ENCODE peak calls at places on chromosomes 13 and 19, in seven cellular contexts. H is spleen, A is brain microvascular endothelial cell, G is NCI-H2081, V is osteocyte, S is NCI-H2107, I is anterior cingulate cortex. O is an unnamed sample.

GRCh38 chr13:51632643-51633357 is 48.5 kb downstream of the WDFY2 start:
- DNase-seq in S (no peak), G (no peak), H (no peak), V (no peak), A (no peak), I (peak; percentile 77), O (no peak)

GRCh38 chr19:2811735-2812413 is 7.8 kb upstream of the ZNF554 start:
- DNase-seq in G (no peak), H (no peak), S (no peak), A (no peak), I (no peak), V (peak; percentile 82), O (no peak)

GRCh38 chr19:19321143-19321577 is 531 bp downstream of the MAU2 start:
- DNase-seq in I (no peak), A (no peak), G (peak; percentile 44), H (no peak), S (no peak), V (no peak), O (no peak)

GRCh38 chr13:66940113-66940512 is 290.0 kb downstream of the PCDH9 start:
- DNase-seq in H (no peak), G (no peak), A (no peak), I (no peak), V (no peak), S (no peak), O (peak; percentile 29)

GRCh38 chr13:40961224-40961623 is 57.9 kb downstream of the ELF1 start:
- DNase-seq in H (no peak), A (no peak), S (no peak), G (no peak), V (no peak), I (no peak), O (no peak)

GRCh38 chr19:18940791-18941627 is at the start of gene HOMER3:
- DNase-seq in V (peak; percentile 93), H (peak; percentile 95), I (peak; percentile 48), G (peak; percentile 20), A (peak; percentile 29), S (peak; percentile 19), O (peak; percentile 67)

GRCh38 chr13:101751488-101751887 is 299.0 kb downstream of the ITGBL1 start:
- DNase-seq in S (peak; percentile 63), V (no peak), H (no peak), A (peak; percentile 61), G (peak; percentile 88), I (no peak), O (peak; percentile 82)

GRCh38 chr19:9431475-9431874 is 3.9 kb downstream of the ZNF266 start:
- DNase-seq in V (no peak), H (no peak), G (peak; percentile 20), S (no peak), A (peak; percentile 50), I (no peak), O (peak; percentile 30)

GRCh38 chr19:45001087-45001739 is at the start of gene RELB:
- DNase-seq in V (peak; percentile 99), A (peak; percentile 86), I (peak; percentile 78), G (peak; percentile 78), S (peak; percentile 38), H (peak; percentile 97), O (peak; percentile 90)

GRCh38 chr19:4524808-4525562 is 6.7 kb upstream of the PLIN4 start:
- DNase-seq in I (no peak), A (peak; percentile 28), V (no peak), S (no peak), G (peak; percentile 50), H (peak; percentile 90), O (peak; percentile 55)

GRCh38 chr19:29247912-29248311 is 35.0 kb upstream of the UQCRFS1 start:
- DNase-seq in G (no peak), V (no peak), I (no peak), S (no peak), A (no peak), H (no peak), O (no peak)

GRCh38 chr13:79528759-79529191 is 47.8 kb downstream of the NDFIP2 start:
- DNase-seq in H (no peak), I (no peak), V (no peak), S (no peak), A (no peak), G (no peak), O (no peak)

GRCh38 chr19:58382997-58383603 is 2.3 kb upstream of the ZNF837 start:
- DNase-seq in G (no peak), A (no peak), H (peak; percentile 66), S (no peak), I (no peak), V (no peak), O (no peak)

GRCh38 chr19:29404951-29405727 is 120.7 kb upstream of the VSTM2B start:
- DNase-seq in H (no peak), I (no peak), S (peak; percentile 85), V (no peak), G (no peak), A (no peak), O (no peak)

GRCh38 chr19:39557791-39558622 is 18.0 kb upstream of the EID2 start:
- DNase-seq in A (peak; percentile 18), S (peak; percentile 43), V (no peak), G (peak; percentile 8), I (no peak), H (no peak), O (no peak)

GRCh38 chr19:32817252-32817912 is 52.2 kb downstream of the SLC7A9 start:
- DNase-seq in I (no peak), V (no peak), H (no peak), A (no peak), G (no peak), S (no peak), O (no peak)

GRCh38 chr19:17090501-17091074 is 15.0 kb downstream of the MYO9B start:
- DNase-seq in V (no peak), G (no peak), S (no peak), I (no peak), H (no peak), A (peak; percentile 66), O (peak; percentile 49)

GRCh38 chr19:50717891-50718254 is 1.7 kb downstream of the SHANK1 start:
- DNase-seq in A (no peak), G (no peak), H (no peak), S (no peak), V (no peak), I (no peak), O (no peak)

GRCh38 chr19:27672309-27673047 is 1540.5 kb downstream of the UQCRFS1 start:
- DNase-seq in G (no peak), I (no peak), S (no peak), H (no peak), V (peak; percentile 44), A (no peak), O (no peak)

GRCh38 chr19:35673121-35673804 is 6.9 kb downstream of the UPK1A start:
- DNase-seq in I (no peak), S (no peak), H (peak; percentile 77), A (peak; percentile 59), G (no peak), V (no peak), O (peak; percentile 58)

GRCh38 chr13:100434010-100434763 is 154.4 kb downstream of the GGACT start:
- DNase-seq in G (no peak), I (no peak), V (no peak), S (no peak), H (no peak), A (peak; percentile 62), O (peak; percentile 66)

GRCh38 chr13:95115525-95115924 is 185.7 kb downstream of the ABCC4 start:
- DNase-seq in A (peak; percentile 24), V (no peak), I (no peak), S (no peak), H (no peak), G (peak; percentile 47), O (no peak)

GRCh38 chr13:96816261-96816660 is 178.0 kb downstream of the OXGR1 start:
- DNase-seq in S (no peak), V (no peak), A (peak; percentile 17), H (no peak), G (no peak), I (no peak), O (peak; percentile 92)

GRCh38 chr19:35124098-35125060 is 8.8 kb downstream of the FXYD3 start:
- DNase-seq in I (peak; percentile 93), A (peak; percentile 81), H (peak; percentile 95), G (peak; percentile 84), V (no peak), S (no peak), O (peak; percentile 95)

GRCh38 chr13:98321356-98321755 is 144.3 kb upstream of the RNF113B start:
- DNase-seq in A (no peak), I (no peak), S (no peak), H (no peak), V (no peak), G (no peak), O (no peak)

GRCh38 chr13:25397763-25398162 is 26.0 kb downstream of the ATP8A2 start:
- DNase-seq in S (no peak), A (no peak), G (no peak), H (no peak), I (no peak), V (no peak), O (no peak)

GRCh38 chr19:15287496-15287895 is 44.8 kb downstream of the BRD4 start:
- DNase-seq in I (no peak), A (no peak), S (no peak), V (no peak), G (no peak), H (peak; percentile 24), O (no peak)

GRCh38 chr19:18091217-18091608 is 4.5 kb upstream of the IL12RB1 start:
- DNase-seq in V (no peak), G (no peak), A (no peak), H (peak; percentile 96), S (no peak), I (no peak), O (no peak)

GRCh38 chr19:32581704-32582164 is 744 bp downstream of the PDCD5 start:
- DNase-seq in H (no peak), V (no peak), I (no peak), A (peak; percentile 36), G (no peak), S (no peak), O (peak; percentile 78)

GRCh38 chr13:102399791-102400618 is 1.8 kb downstream of the FGF14 start:
- DNase-seq in I (peak; percentile 25), S (no peak), G (no peak), H (peak; percentile 75), A (no peak), V (no peak), O (no peak)

GRCh38 chr13:43872181-43872580 is 7.4 kb downstream of the CCDC122 start:
- DNase-seq in H (no peak), G (no peak), S (no peak), I (no peak), A (no peak), V (no peak), O (no peak)

O was measured in cardiac fibroblast.